ENCODE peak calls at places on chromosomes 5 and 9, in five cellular contexts. One of them, this sample, is unnamed.

GRCh38 chr5:120199559-120199958 is 264.5 kb upstream of the PRR16 start:
- DNase-seq in AG09309: no peak
- DNase-seq in GM13977: no peak
- DNase-seq in cardiac fibroblast: no peak
- DNase-seq in lower leg skin: no peak
- DNase-seq in this sample: no peak

GRCh38 chr9:134189167-134189474 is 24.8 kb upstream of the RNU6ATAC start:
- DNase-seq in AG09309: no peak
- DNase-seq in GM13977: no peak
- DNase-seq in cardiac fibroblast: no peak
- DNase-seq in lower leg skin: peak
- DNase-seq in this sample: no peak

GRCh38 chr9:133507246-133507965 is 17.4 kb downstream of the MYMK start:
- DNase-seq in AG09309: no peak
- DNase-seq in GM13977: no peak
- DNase-seq in cardiac fibroblast: no peak
- DNase-seq in lower leg skin: no peak
- DNase-seq in this sample: no peak

GRCh38 chr5:21236104-21236503 is 1248.1 kb upstream of the CDH18 start:
- DNase-seq in AG09309: no peak
- DNase-seq in GM13977: no peak
- DNase-seq in cardiac fibroblast: no peak
- DNase-seq in lower leg skin: no peak
- DNase-seq in this sample: no peak

GRCh38 chr5:151239237-151239861 is 13.6 kb upstream of the GM2A start:
- DNase-seq in AG09309: no peak
- DNase-seq in GM13977: peak
- DNase-seq in cardiac fibroblast: peak
- DNase-seq in lower leg skin: peak
- DNase-seq in this sample: no peak

GRCh38 chr5:60638300-60638699 is 61.7 kb downstream of the DEPDC1B start:
- DNase-seq in AG09309: no peak
- DNase-seq in GM13977: no peak
- DNase-seq in cardiac fibroblast: no peak
- DNase-seq in lower leg skin: no peak
- DNase-seq in this sample: no peak

GRCh38 chr5:115575167-115576070 is 26.9 kb downstream of the TICAM2 start:
- DNase-seq in AG09309: no peak
- DNase-seq in GM13977: peak
- DNase-seq in cardiac fibroblast: peak
- DNase-seq in lower leg skin: no peak
- DNase-seq in this sample: no peak

GRCh38 chr9:104903609-104904008 is 24.3 kb downstream of the ABCA1 start:
- DNase-seq in AG09309: no peak
- DNase-seq in GM13977: no peak
- DNase-seq in cardiac fibroblast: peak
- DNase-seq in lower leg skin: no peak
- DNase-seq in this sample: no peak

GRCh38 chr9:95189230-95190098 is 128.0 kb downstream of the FANCC start:
- DNase-seq in AG09309: no peak
- DNase-seq in GM13977: no peak
- DNase-seq in cardiac fibroblast: peak
- DNase-seq in lower leg skin: peak
- DNase-seq in this sample: no peak

GRCh38 chr5:132850066-132850465 is 16.2 kb downstream of the GDF9 start:
- DNase-seq in AG09309: no peak
- DNase-seq in GM13977: no peak
- DNase-seq in cardiac fibroblast: no peak
- DNase-seq in lower leg skin: no peak
- DNase-seq in this sample: no peak

GRCh38 chr5:35436441-35437057 is 181.1 kb upstream of the SPEF2 start:
- DNase-seq in AG09309: peak
- DNase-seq in GM13977: peak
- DNase-seq in cardiac fibroblast: peak
- DNase-seq in lower leg skin: no peak
- DNase-seq in this sample: no peak

GRCh38 chr5:143682221-143682620 is 129.7 kb upstream of the HMHB1 start:
- DNase-seq in AG09309: no peak
- DNase-seq in GM13977: no peak
- DNase-seq in cardiac fibroblast: peak
- DNase-seq in lower leg skin: no peak
- DNase-seq in this sample: no peak

GRCh38 chr9:132638240-132638639 is 31.5 kb downstream of the DDX31 start:
- DNase-seq in AG09309: peak
- DNase-seq in GM13977: no peak
- DNase-seq in cardiac fibroblast: peak
- DNase-seq in lower leg skin: no peak
- DNase-seq in this sample: no peak

GRCh38 chr5:151966046-151966445 is 41.4 kb upstream of the GLRA1 start:
- DNase-seq in AG09309: no peak
- DNase-seq in GM13977: no peak
- DNase-seq in cardiac fibroblast: no peak
- DNase-seq in lower leg skin: no peak
- DNase-seq in this sample: no peak

GRCh38 chr5:32276173-32276853 is 36.4 kb downstream of the MTMR12 start:
- DNase-seq in AG09309: no peak
- DNase-seq in GM13977: peak
- DNase-seq in cardiac fibroblast: peak
- DNase-seq in lower leg skin: no peak
- DNase-seq in this sample: no peak

GRCh38 chr5:172410160-172410559 is 44.2 kb downstream of the SH3PXD2B start:
- DNase-seq in AG09309: no peak
- DNase-seq in GM13977: no peak
- DNase-seq in cardiac fibroblast: no peak
- DNase-seq in lower leg skin: no peak
- DNase-seq in this sample: no peak

GRCh38 chr5:1050449-1051365 is 42.1 kb downstream of the NKD2 start:
- DNase-seq in AG09309: no peak
- DNase-seq in GM13977: no peak
- DNase-seq in cardiac fibroblast: no peak
- DNase-seq in lower leg skin: no peak
- DNase-seq in this sample: no peak

GRCh38 chr5:161023591-161023990 is 171.6 kb upstream of the ATP10B start:
- DNase-seq in AG09309: no peak
- DNase-seq in GM13977: no peak
- DNase-seq in cardiac fibroblast: no peak
- DNase-seq in lower leg skin: no peak
- DNase-seq in this sample: no peak

GRCh38 chr9:114172981-114173833 is 17.9 kb downstream of the COL27A1 start:
- DNase-seq in AG09309: no peak
- DNase-seq in GM13977: no peak
- DNase-seq in cardiac fibroblast: peak
- DNase-seq in lower leg skin: no peak
- DNase-seq in this sample: no peak

GRCh38 chr9:134316444-134317160 is 9.7 kb upstream of the RXRA start:
- DNase-seq in AG09309: no peak
- DNase-seq in GM13977: no peak
- DNase-seq in cardiac fibroblast: peak
- DNase-seq in lower leg skin: peak
- DNase-seq in this sample: no peak

GRCh38 chr9:79213417-79214125 is 358.2 kb upstream of the TLE4 start:
- DNase-seq in AG09309: no peak
- DNase-seq in GM13977: no peak
- DNase-seq in cardiac fibroblast: no peak
- DNase-seq in lower leg skin: no peak
- DNase-seq in this sample: no peak

DNA sequence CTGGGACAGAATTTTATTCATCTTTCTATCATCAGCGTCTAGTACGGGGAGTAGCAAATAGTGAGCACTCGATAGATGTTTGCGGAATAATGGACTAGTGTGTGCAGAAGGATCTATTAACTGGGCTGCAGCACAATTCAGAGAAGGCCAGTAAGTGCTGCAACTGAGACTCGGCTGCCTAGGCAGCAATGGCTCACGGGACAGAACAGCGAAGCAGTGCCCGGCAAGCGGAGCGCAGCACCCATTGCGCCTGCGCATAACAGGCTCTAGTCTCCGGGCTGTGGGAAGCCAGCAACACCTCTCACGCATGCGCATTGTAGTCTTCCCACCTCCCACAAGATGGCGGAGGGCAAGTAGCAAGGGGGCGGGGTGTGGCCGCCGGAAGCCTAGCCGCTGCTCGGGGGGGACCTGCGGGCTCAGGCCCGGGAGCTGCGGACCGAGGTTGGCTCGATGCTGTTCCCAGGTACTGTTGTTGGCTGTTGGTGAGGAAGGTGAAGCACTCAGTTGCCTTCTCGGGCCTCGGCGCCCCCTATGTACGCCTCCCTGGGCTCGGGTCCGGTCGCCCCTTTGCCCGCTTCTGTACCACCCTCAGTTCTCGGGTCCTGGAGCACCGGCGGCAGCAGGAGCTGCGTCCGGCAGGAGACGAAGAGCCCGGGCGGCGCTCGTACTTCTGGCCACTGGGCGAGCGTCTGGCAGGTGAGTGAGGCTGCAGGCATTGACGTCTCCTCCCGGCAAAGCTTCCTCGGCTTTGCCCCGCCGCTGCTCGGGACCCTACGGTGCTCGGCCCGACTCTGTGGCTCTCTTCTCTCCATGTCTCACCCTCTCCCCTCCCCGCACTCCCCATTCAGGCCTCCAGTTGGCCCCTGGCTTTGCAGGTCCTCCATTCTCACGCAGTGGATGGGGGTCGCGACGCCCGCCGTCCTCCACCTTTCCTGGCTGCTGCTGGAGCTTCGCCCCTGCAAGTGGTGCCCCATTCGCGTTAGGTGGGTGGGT is 30.2 kb upstream of the APC start:
- DNase-seq in AG09309: peak
- DNase-seq in GM13977: peak
- DNase-seq in cardiac fibroblast: peak
- DNase-seq in lower leg skin: peak
- DNase-seq in this sample: peak
- TF ChIP-seq CTCF in AG09309: peak
- TF ChIP-seq CTCF in GM13977: no peak
- TF ChIP-seq CTCF in cardiac fibroblast: no peak
- TF ChIP-seq CTCF in lower leg skin: no peak
- TF ChIP-seq CTCF in this sample: no peak

DNA sequence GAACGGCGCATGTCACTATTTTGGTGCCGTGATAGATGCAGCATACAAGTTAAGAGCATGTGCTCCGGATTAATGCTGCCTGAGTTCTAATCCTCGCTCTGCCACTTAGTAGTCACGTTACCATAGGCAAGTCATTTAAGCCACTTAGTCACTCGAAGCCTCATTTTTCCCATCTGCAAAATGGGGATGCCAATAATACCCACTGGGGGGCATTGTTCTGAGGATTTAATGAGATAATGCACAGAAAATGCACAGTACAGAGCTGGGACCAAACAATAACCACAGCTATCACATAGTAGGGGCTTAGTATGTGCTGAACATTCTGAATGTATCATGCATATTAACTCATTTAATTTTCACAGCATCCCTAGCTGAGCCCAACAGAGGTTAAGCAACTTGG is 9.1 kb downstream of the NIPAL4 start:
- DNase-seq in AG09309: no peak
- DNase-seq in GM13977: no peak
- DNase-seq in cardiac fibroblast: no peak
- DNase-seq in lower leg skin: no peak
- DNase-seq in this sample: no peak
- TF ChIP-seq CTCF in AG09309: no peak
- TF ChIP-seq CTCF in GM13977: peak
- TF ChIP-seq CTCF in cardiac fibroblast: no peak
- TF ChIP-seq CTCF in lower leg skin: no peak
- TF ChIP-seq CTCF in this sample: no peak

DNA sequence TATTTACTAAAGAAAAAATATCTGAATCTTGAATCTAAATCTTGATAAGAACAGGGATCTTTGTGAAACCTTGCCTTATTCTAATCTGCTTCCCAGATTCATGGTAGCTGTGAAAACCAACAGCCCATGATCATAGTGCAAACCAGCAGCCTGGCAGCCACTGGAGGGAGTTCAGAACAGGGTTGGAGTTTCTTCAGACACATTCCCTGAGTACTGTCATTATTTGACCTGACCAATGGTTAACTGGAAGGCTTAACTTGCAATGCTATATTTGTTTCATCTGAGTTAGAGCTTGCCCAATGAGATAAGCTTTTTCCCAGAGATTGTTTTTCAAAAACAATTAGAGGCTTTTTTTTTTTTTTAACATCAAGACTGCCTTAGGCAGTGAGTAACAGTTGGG is 47.8 kb downstream of the LOX start:
- DNase-seq in AG09309: no peak
- DNase-seq in GM13977: no peak
- DNase-seq in cardiac fibroblast: peak
- DNase-seq in lower leg skin: no peak
- DNase-seq in this sample: no peak
- TF ChIP-seq CTCF in AG09309: no peak
- TF ChIP-seq CTCF in GM13977: no peak
- TF ChIP-seq CTCF in cardiac fibroblast: no peak
- TF ChIP-seq CTCF in lower leg skin: no peak
- TF ChIP-seq CTCF in this sample: no peak

GRCh38 chr5:95285406-95285761 is 490 bp upstream of the MCTP1 start:
- DNase-seq in AG09309: no peak
- DNase-seq in GM13977: no peak
- DNase-seq in cardiac fibroblast: no peak
- DNase-seq in lower leg skin: no peak
- DNase-seq in this sample: no peak

GRCh38 chr5:95283022-95283615 is 1.8 kb downstream of the MCTP1 start:
- DNase-seq in AG09309: no peak
- DNase-seq in GM13977: no peak
- DNase-seq in cardiac fibroblast: no peak
- DNase-seq in lower leg skin: no peak
- DNase-seq in this sample: no peak

GRCh38 chr5:95281211-95281610 is 3.7 kb downstream of the MCTP1 start:
- DNase-seq in AG09309: no peak
- DNase-seq in GM13977: no peak
- DNase-seq in cardiac fibroblast: no peak
- DNase-seq in lower leg skin: no peak
- DNase-seq in this sample: no peak

GRCh38 chr5:95283761-95284511 is 958 bp downstream of the MCTP1 start:
- DNase-seq in AG09309: no peak
- DNase-seq in GM13977: peak
- DNase-seq in cardiac fibroblast: peak
- DNase-seq in lower leg skin: no peak
- DNase-seq in this sample: no peak

DNA sequence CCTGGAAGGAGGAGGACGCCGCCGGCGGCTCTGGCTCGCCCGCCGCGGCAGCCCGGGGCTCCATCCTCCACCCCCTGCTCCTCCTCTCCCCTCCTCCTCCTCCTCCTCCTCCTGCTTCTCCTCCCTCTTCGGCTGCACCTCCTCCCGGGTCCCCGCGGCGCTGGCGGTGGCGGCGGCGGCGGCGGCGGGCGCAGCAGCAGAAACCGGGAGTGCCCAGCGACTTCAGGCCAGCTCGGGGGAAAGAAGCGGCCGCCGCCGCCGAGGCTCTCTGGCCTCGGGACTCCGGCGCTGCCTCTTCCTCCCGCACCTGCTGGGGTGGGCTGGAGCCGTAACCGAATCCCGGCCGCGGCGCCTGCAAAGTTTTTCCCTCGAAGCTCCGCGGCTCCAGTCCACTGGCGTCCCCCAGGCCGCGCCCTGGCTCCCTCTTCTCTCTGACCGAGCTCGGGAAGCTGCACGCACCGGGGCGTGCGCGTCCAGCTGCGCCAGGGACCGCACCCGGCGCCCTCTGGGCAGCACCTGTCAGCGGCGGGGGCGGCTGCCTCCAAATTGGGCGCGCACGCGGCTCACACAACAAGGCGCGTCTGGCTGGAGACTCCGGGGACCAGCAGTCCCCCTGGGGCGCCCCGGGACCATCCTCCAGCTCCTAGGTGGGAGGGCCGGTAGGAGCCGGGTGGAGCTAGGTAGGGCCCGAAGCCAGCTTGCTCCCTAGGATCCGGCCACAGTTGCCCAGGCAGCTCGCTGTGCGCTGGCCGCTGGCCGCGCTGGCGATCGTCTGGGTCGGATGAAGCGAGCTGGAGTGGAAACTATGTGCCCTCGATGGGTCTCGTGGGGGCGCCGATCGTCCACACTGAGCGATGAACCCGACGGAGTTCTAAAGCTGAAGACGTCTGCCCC is at the start of gene MCTP1:
- DNase-seq in AG09309: no peak
- DNase-seq in GM13977: peak
- DNase-seq in cardiac fibroblast: peak
- DNase-seq in lower leg skin: no peak
- DNase-seq in this sample: no peak
- TF ChIP-seq CTCF in AG09309: no peak
- TF ChIP-seq CTCF in GM13977: no peak
- TF ChIP-seq CTCF in cardiac fibroblast: no peak
- TF ChIP-seq CTCF in lower leg skin: no peak
- TF ChIP-seq CTCF in this sample: no peak

This sample was measured in osteocyte.